ENCODE peak calls at places on chromosomes 11 and 22, in four cellular contexts. B is Peyer's patch, L is astrocyte of the cerebellum, N is MG63. W is an unnamed sample.

GRCh38 chr11:66950113-66950535 is 8.1 kb downstream of the PC start:
- DNase-seq in B (peak), L (no peak), N (no peak), W (peak)

GRCh38 chr11:92332986-92333385 is 108.4 kb downstream of the FAT3 start:
- DNase-seq in B (no peak), L (no peak), N (no peak), W (peak)

GRCh38 chr22:37214431-37215025 is 2.3 kb upstream of the SSTR3 start:
- DNase-seq in B (peak), L (no peak), N (no peak), W (no peak)

GRCh38 chr11:77073328-77074001 is 6.7 kb downstream of the CAPN5 start:
- DNase-seq in B (peak), L (peak), N (peak), W (peak)

GRCh38 chr22:48414662-48415061 is 1413.0 kb downstream of the BRD1 start:
- DNase-seq in B (peak), L (no peak), N (no peak), W (no peak)

GRCh38 chr22:28604961-28605360 is 74.7 kb downstream of the TTC28 start:
- DNase-seq in B (no peak), L (peak), N (no peak), W (no peak)

GRCh38 chr11:113994077-113994954 is 19.4 kb downstream of the HTR3A start:
- DNase-seq in B (peak), L (no peak), N (no peak), W (no peak)

GRCh38 chr22:44214764-44215163 is 34.0 kb downstream of the PARVG start:
- DNase-seq in B (no peak), L (no peak), N (no peak), W (no peak)

GRCh38 chr11:64286801-64287159 is 1.1 kb downstream of the GPR137 start:
- DNase-seq in B (no peak), L (no peak), N (no peak), W (no peak)

GRCh38 chr11:113278925-113279324 is 35.5 kb upstream of the TTC12 start:
- DNase-seq in B (no peak), L (no peak), N (no peak), W (no peak)

GRCh38 chr11:45687836-45688235 is 22.4 kb upstream of the CHST1 start:
- DNase-seq in B (no peak), L (no peak), N (no peak), W (no peak)

GRCh38 chr11:130825621-130826020 is 90.7 kb downstream of the SNX19 start:
- DNase-seq in B (no peak), L (no peak), N (no peak), W (no peak)

GRCh38 chr22:24953294-24954113 is 988 bp downstream of the KIAA1671 start:
- DNase-seq in B (no peak), L (no peak), N (no peak), W (no peak)

GRCh38 chr22:28810839-28811491 is 10.6 kb upstream of the XBP1 start:
- DNase-seq in B (peak), L (no peak), N (no peak), W (no peak)

GRCh38 chr11:98260983-98261382 is 759.8 kb upstream of the CNTN5 start:
- DNase-seq in B (no peak), L (no peak), N (no peak), W (no peak)

GRCh38 chr11:69931994-69932910 is 113.0 kb upstream of the FGF3 start:
- DNase-seq in B (no peak), L (no peak), N (no peak), W (no peak)

GRCh38 chr11:36394926-36395325 is 98.8 kb downstream of the PRR5L start:
- DNase-seq in B (no peak), L (no peak), N (no peak), W (no peak)

GRCh38 chr11:44950036-44950624 is 553 bp downstream of the TP53I11 start:
- DNase-seq in B (peak), L (no peak), N (peak), W (no peak)

GRCh38 chr11:726278-726915 is 20.4 kb downstream of the EPS8L2 start:
- DNase-seq in B (peak), L (no peak), N (no peak), W (peak)
- H3K4me3 ChIP-seq in B (peak), L (no peak), N (no peak), W (no peak)

GRCh38 chr11:134032501-134033091 is 36.3 kb upstream of the JAM3 start:
- DNase-seq in B (no peak), L (no peak), N (no peak), W (no peak)
- H3K4me3 ChIP-seq in B (no peak), L (no peak), N (no peak), W (no peak)

GRCh38 chr11:128669491-128669890 is 24.4 kb upstream of the FLI1 start:
- DNase-seq in B (no peak), L (no peak), N (peak), W (peak)
- H3K4me3 ChIP-seq in B (no peak), L (no peak), N (no peak), W (no peak)

GRCh38 chr22:42770941-42771647 is 50.4 kb upstream of the A4GALT start:
- DNase-seq in B (no peak), L (no peak), N (no peak), W (no peak)

GRCh38 chr22:42768385-42769035 is 47.8 kb upstream of the A4GALT start:
- DNase-seq in B (no peak), L (no peak), N (no peak), W (no peak)

GRCh38 chr22:42769238-42769573 is 48.5 kb upstream of the A4GALT start:
- DNase-seq in B (no peak), L (no peak), N (no peak), W (no peak)

GRCh38 chr22:42770448-42770726 is 49.7 kb upstream of the A4GALT start:
- DNase-seq in B (no peak), L (no peak), N (no peak), W (no peak)

GRCh38 chr22:42769574-42770447 is 49.1 kb upstream of the A4GALT start:
- DNase-seq in B (peak), L (peak), N (no peak), W (peak)
- H3K4me3 ChIP-seq in B (peak), L (no peak), N (no peak), W (peak)